ENCODE peak calls at places on chromosomes 11 and 22, in ten cellular contexts. B is lung microvascular endothelial cell; D is stimulated activated CD4-positive, alpha-beta T cell treated with anti-CD3 and anti-CD28 coated beads, Interleukin-15, amount 100 ng/mL, for 1 hour; A is progenitor cell of endocrine pancreas; V is activated CD8-positive, alpha-beta memory T cell treated with anti-CD3 and anti-CD28 coated beads, Interleukin-2, amount 50 U/mL, for 48 hours; R is adrenal gland; I is NCI-H1092 treated with DMSO at 0.1 percent for 48 hours; Z is activated naive CD4-positive, alpha-beta T cell treated with anti-CD3 and anti-CD28 coated beads, Interleukin-2, amount 50 U/mL, for 16 hours; Y is type B pancreatic cell; S is T-helper 17 cell. J is an unnamed sample.

GRCh38 chr11:77211594-77212251 is 83.7 kb downstream of the MYO7A start:
- DNase-seq in B (no peak), D (no peak), A (no peak), V (no peak), R (peak; percentile 44), I (no peak), Z (no peak), Y (no peak), S (no peak), J (peak; percentile 4)

GRCh38 chr22:17633217-17633997 is 4.9 kb upstream of the ATP6V1E1 start:
- DNase-seq in B (no peak), D (no peak), A (no peak), V (no peak), R (peak; percentile 67), I (no peak), Z (no peak), Y (no peak), S (no peak), J (peak; percentile 50)

GRCh38 chr11:44681698-44682097 is 45.1 kb upstream of the TSPAN18 start:
- DNase-seq in B (peak; percentile 88), D (no peak), A (no peak), V (no peak), R (peak; percentile 62), I (no peak), Z (no peak), Y (no peak), S (no peak), J (peak; percentile 36)

GRCh38 chr11:114250993-114251796 is 45.0 kb upstream of the NNMT start:
- DNase-seq in B (no peak), D (no peak), A (no peak), V (no peak), R (no peak), I (no peak), Z (no peak), Y (no peak), S (no peak), J (no peak)

GRCh38 chr11:106958506-106959248 is 59.6 kb downstream of the GUCY1A2 start:
- DNase-seq in B (no peak), D (no peak), A (no peak), V (no peak), R (no peak), I (no peak), Z (no peak), Y (no peak), S (no peak), J (no peak)

GRCh38 chr11:88590366-88590765 is 252.8 kb upstream of the CTSC start:
- DNase-seq in B (no peak), D (no peak), A (no peak), V (no peak), R (no peak), I (no peak), Z (no peak), Y (no peak), S (no peak), J (no peak)

GRCh38 chr11:25742800-25743199 is 589.1 kb upstream of the ANO3 start:
- DNase-seq in B (no peak), D (no peak), A (no peak), V (no peak), R (no peak), I (no peak), Z (no peak), Y (no peak), S (no peak), J (no peak)

GRCh38 chr22:39090426-39091064 is 6.5 kb upstream of the APOBEC3H start:
- DNase-seq in B (no peak), D (peak; percentile 70), A (no peak), V (peak; percentile 89), R (no peak), I (no peak), Z (peak; percentile 65), Y (no peak), S (peak; percentile 77), J (no peak)

GRCh38 chr11:123590296-123590912 is 64.0 kb downstream of the SCN3B start:
- DNase-seq in B (peak; percentile 83), D (no peak), A (no peak), V (no peak), R (peak; percentile 95), I (no peak), Z (no peak), Y (no peak), S (no peak), J (peak; percentile 40)

GRCh38 chr11:2711161-2711560 is 11.4 kb upstream of the KCNQ1OT1 start:
- DNase-seq in B (no peak), D (no peak), A (no peak), V (no peak), R (no peak), I (no peak), Z (no peak), Y (no peak), S (no peak), J (no peak)

GRCh38 chr11:67055812-67056211 is 835 bp upstream of the RHOD start:
- DNase-seq in B (no peak), D (no peak), A (no peak), V (no peak), R (no peak), I (no peak), Z (no peak), Y (no peak), S (no peak), J (peak; percentile 50)

GRCh38 chr22:30865656-30866055 is 102.9 kb downstream of the MORC2 start:
- DNase-seq in B (no peak), D (no peak), A (no peak), V (no peak), R (peak; percentile 46), I (no peak), Z (no peak), Y (peak; percentile 50), S (no peak), J (peak; percentile 7)

GRCh38 chr11:118658372-118659313 is 20.8 kb downstream of the TREH start:
- DNase-seq in B (peak; percentile 24), D (no peak), A (no peak), V (no peak), R (no peak), I (no peak), Z (no peak), Y (no peak), S (no peak), J (no peak)

GRCh38 chr11:36540998-36541397 is 26.8 kb upstream of the RAG1 start:
- DNase-seq in B (peak; percentile 78), D (no peak), A (no peak), V (no peak), R (peak; percentile 92), I (no peak), Z (no peak), Y (no peak), S (no peak), J (peak; percentile 12)

GRCh38 chr11:130103296-130103814 is 33.7 kb downstream of the APLP2 start:
- DNase-seq in B (peak; percentile 82), D (no peak), A (no peak), V (no peak), R (no peak), I (no peak), Z (no peak), Y (no peak), S (no peak), J (peak; percentile 80)

GRCh38 chr11:123624974-123625373 is 29.4 kb downstream of the SCN3B start:
- DNase-seq in B (no peak), D (no peak), A (no peak), V (no peak), R (no peak), I (no peak), Z (no peak), Y (no peak), S (no peak), J (no peak)

GRCh38 chr11:63951779-63952536 is 13.2 kb downstream of the NAA40 start:
- DNase-seq in B (no peak), D (no peak), A (no peak), V (no peak), R (no peak), I (no peak), Z (no peak), Y (no peak), S (no peak), J (no peak)

GRCh38 chr11:130465259-130465658 is 16.8 kb downstream of the ADAMTS15 start:
- DNase-seq in B (no peak), D (no peak), A (no peak), V (no peak), R (no peak), I (no peak), Z (no peak), Y (no peak), S (no peak), J (no peak)

J was measured in hepatic stellate cell.